ENCODE peak calls at places on chromosomes 4 and X, in six cellular contexts. S is gastrocnemius medialis; X is naive thymus-derived CD4-positive, alpha-beta T cell; V is BJ; N is fibroblast of lung; W is right atrium auricular region. U is an unnamed sample. For H3K27me3, the result is how much of the 10 kb centered on the place peaks cover.

GRCh38 chr4:46444318-46444717 is 54.4 kb upstream of the GABRA2 start:
- DNase-seq in S (no peak), X (no peak), V (no peak), N (no peak), W (no peak), U (no peak)

GRCh38 chr4:184284742-184285141 is 67.1 kb upstream of the ENPP6 start:
- DNase-seq in S (no peak), X (no peak), V (no peak), N (no peak), W (no peak), U (no peak)

GRCh38 chr4:120080533-120080932 is 13.9 kb upstream of the MAD2L1 start:
- DNase-seq in S (no peak), X (no peak), V (no peak), N (no peak), W (no peak), U (no peak)

GRCh38 chr4:152556283-152556682 is 20.4 kb upstream of the FBXW7 start:
- DNase-seq in S (no peak), X (no peak), V (no peak), N (no peak), W (no peak), U (no peak)

GRCh38 chr4:61866357-61867030 is 666.4 kb downstream of the ADGRL3 start:
- DNase-seq in S (no peak), X (no peak), V (no peak), N (no peak), W (no peak), U (no peak)

GRCh38 chr4:86706923-86707597 is 112.9 kb downstream of the PTPN13 start:
- DNase-seq in S (no peak), X (no peak), V (no peak), N (peak), W (no peak), U (no peak)

GRCh38 chr4:95107635-95108034 is 349.9 kb downstream of the BMPR1B start:
- DNase-seq in S (no peak), X (no peak), V (no peak), N (peak), W (no peak), U (no peak)

GRCh38 chrX:154718607-154719006 is 32.3 kb downstream of the GAB3 start:
- DNase-seq in S (no peak), X (no peak), V (no peak), N (no peak), W (no peak), U (no peak)

GRCh38 chrX:103063918-103064434 is at the start of gene BEX1:
- DNase-seq in S (no peak), X (no peak), V (no peak), N (peak), W (no peak), U (peak)

GRCh38 chr4:109576462-109576861 is 16.4 kb downstream of the MCUB start:
- DNase-seq in S (no peak), X (no peak), V (no peak), N (peak), W (no peak), U (no peak)

GRCh38 chr4:79078339-79078738 is 139.1 kb upstream of the PAQR3 start:
- DNase-seq in S (peak), X (no peak), V (no peak), N (no peak), W (no peak), U (no peak)

GRCh38 chrX:72021975-72022374 is 109.7 kb downstream of the RTL5 start:
- DNase-seq in S (no peak), X (no peak), V (no peak), N (no peak), W (peak), U (no peak)

GRCh38 chr4:40736910-40737309 is 12.8 kb upstream of the NSUN7 start:
- DNase-seq in S (no peak), X (no peak), V (no peak), N (peak), W (no peak), U (no peak)

GRCh38 chrX:149569770-149570169 is 17.5 kb downstream of the MAGEA9B start:
- DNase-seq in S (no peak), X (no peak), V (no peak), N (no peak), W (no peak), U (no peak)

GRCh38 chr4:80615099-80615498 is 279.6 kb downstream of the CFAP299 start:
- DNase-seq in S (no peak), X (no peak), V (no peak), N (no peak), W (no peak), U (no peak)

GRCh38 chr4:23355263-23355662 is 534.6 kb downstream of the PPARGC1A start:
- DNase-seq in S (no peak), X (no peak), V (no peak), N (no peak), W (no peak), U (no peak)

GRCh38 chr4:74433541-74434172 is 11.3 kb upstream of the AREG start:
- DNase-seq in S (no peak), X (no peak), V (no peak), N (no peak), W (no peak), U (no peak)

GRCh38 chr4:87017580-87018061 is 82.8 kb downstream of the AFF1 start:
- DNase-seq in S (peak), X (no peak), V (peak), N (peak), W (no peak), U (no peak)

GRCh38 chrX:134186362-134187121 is 50.4 kb upstream of the CCDC160 start:
- DNase-seq in S (no peak), X (peak), V (no peak), N (no peak), W (no peak), U (no peak)

GRCh38 chrX:53930513-53931380 is 113.5 kb downstream of the PHF8 start:
- DNase-seq in S (no peak), X (no peak), V (no peak), N (peak), W (no peak), U (no peak)

GRCh38 chrX:132025085-132025484 is 2.0 kb downstream of the STK26 start:
- DNase-seq in S (no peak), X (no peak), V (no peak), N (no peak), W (no peak), U (no peak)

GRCh38 chr4:161717084-161717483 is 446.7 kb downstream of the FSTL5 start:
- DNase-seq in S (no peak), X (no peak), V (no peak), N (no peak), W (no peak), U (no peak)

GRCh38 chr4:53591372-53591892 is at the start of gene LNX1:
- DNase-seq in S (no peak), X (no peak), V (no peak), N (no peak), W (no peak), U (no peak)

GRCh38 chrX:16082470-16083085 is 40.8 kb upstream of the GRPR start:
- DNase-seq in S (no peak), X (no peak), V (no peak), N (no peak), W (no peak), U (no peak)

GRCh38 chr4:143381171-143382118 is 44.8 kb downstream of the GAB1 start:
- DNase-seq in S (peak), X (no peak), V (no peak), N (peak), W (peak), U (peak)

GRCh38 chr4:22237846-22238513 is 277.9 kb downstream of the ADGRA3 start:
- DNase-seq in S (no peak), X (no peak), V (no peak), N (peak), W (no peak), U (no peak)

GRCh38 chr4:114108869-114109268 is 129.4 kb upstream of the ARSJ start:
- DNase-seq in S (no peak), X (no peak), V (no peak), N (peak), W (no peak), U (no peak)

GRCh38 chr4:41763741-41764140 is 15.2 kb upstream of the PHOX2B start:
- DNase-seq in S (no peak), X (no peak), V (no peak), N (no peak), W (no peak), U (no peak)

GRCh38 chrX:31070057-31070468 is 1.8 kb downstream of the FTHL17 start:
- DNase-seq in S (no peak), X (no peak), V (no peak), N (no peak), W (no peak), U (no peak)

GRCh38 chr4:186400676-186401075 is 134.7 kb downstream of the F11 start:
- DNase-seq in S (no peak), X (no peak), V (no peak), N (peak), W (no peak), U (no peak)

GRCh38 chr4:165360041-165360782 is 18.6 kb upstream of the CPE start:
- DNase-seq in S (no peak), X (no peak), V (no peak), N (peak), W (no peak), U (no peak)

GRCh38 chr4:99946346-99947189 is at the start of gene DNAJB14:
- DNase-seq in S (peak), X (peak), V (no peak), N (peak), W (peak), U (peak)

GRCh38 chrX:106451933-106452332 is 159.8 kb upstream of the RADX start:
- DNase-seq in S (no peak), X (no peak), V (no peak), N (no peak), W (no peak), U (no peak)
- H3K27me3 ChIP-seq in S (under half), X (under half), V (under half), N (under half), W (under half), U (under half)

GRCh38 chrX:69156638-69157037 is 8.6 kb downstream of the PJA1 start:
- DNase-seq in S (no peak), X (no peak), V (no peak), N (no peak), W (no peak), U (no peak)
- H3K27me3 ChIP-seq in S (under half), X (under half), V (under half), N (under half), W (under half), U (under half)

GRCh38 chr4:7191546-7192251 is 639 bp upstream of the SORCS2 start:
- DNase-seq in S (no peak), X (no peak), V (no peak), N (no peak), W (no peak), U (peak)
- H3K27me3 ChIP-seq in S (under half), X (under half), V (under half), N (under half), W (under half), U (under half)

DNA sequence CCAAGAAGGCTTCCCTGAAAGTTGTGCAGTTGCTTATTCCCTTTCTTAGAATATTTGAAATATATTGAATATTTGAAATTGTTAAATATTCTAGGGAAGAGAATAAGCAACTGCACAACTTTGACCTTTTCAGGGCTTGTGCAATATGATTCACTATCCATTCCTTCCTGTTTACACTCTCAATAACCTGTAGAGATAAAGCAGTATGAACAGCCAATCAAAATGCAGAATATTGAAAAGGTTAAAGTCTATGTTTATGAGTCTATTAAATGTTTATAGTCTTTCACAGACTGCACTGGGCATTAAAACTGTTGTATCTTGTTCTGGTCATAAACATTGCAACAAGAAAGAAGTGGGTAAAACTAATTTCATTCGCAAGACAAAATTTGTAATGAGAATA is 13.8 kb downstream of the POU3F4 start:
- DNase-seq in S (no peak), X (no peak), V (no peak), N (no peak), W (no peak), U (no peak)
- H3K27me3 ChIP-seq in S (under half), X (under half), V (under half), N (under half), W (under half), U (half or more)

DNA sequence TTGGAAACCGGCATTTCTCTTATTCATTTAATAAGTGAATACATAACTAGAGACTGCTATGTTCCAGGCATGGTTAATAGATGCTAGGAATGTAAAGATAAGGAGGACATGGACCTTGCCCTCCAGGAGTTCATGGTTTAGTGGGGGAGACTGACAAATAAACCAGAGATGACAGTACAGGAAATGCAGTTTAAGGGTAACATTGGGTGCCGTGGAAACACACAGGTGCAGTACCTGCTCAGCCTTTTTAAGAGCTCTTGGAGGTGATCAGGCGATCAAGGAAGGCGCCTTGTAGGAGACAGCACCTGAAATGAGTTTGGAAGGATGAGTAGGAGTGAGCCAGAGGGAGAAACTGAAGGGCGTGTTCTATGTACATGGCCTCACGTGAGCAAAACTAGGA is 145.8 kb downstream of the AASDH start:
- DNase-seq in S (no peak), X (no peak), V (no peak), N (no peak), W (no peak), U (no peak)
- H3K27me3 ChIP-seq in S (under half), X (under half), V (under half), N (under half), W (under half), U (under half)

GRCh38 chr4:150080875-150081274 is 2.6 kb downstream of the DCLK2 start:
- DNase-seq in S (no peak), X (no peak), V (no peak), N (no peak), W (no peak), U (no peak)

GRCh38 chr4:150078996-150079581 is 844 bp downstream of the DCLK2 start:
- DNase-seq in S (no peak), X (peak), V (no peak), N (peak), W (no peak), U (no peak)

GRCh38 chr4:150080335-150080734 is 2.1 kb downstream of the DCLK2 start:
- DNase-seq in S (no peak), X (no peak), V (no peak), N (peak), W (no peak), U (no peak)

GRCh38 chr4:150078041-150078995 is at the start of gene DCLK2:
- DNase-seq in S (peak), X (peak), V (peak), N (peak), W (peak), U (peak)

GRCh38 chr4:150082241-150082640 is 4.0 kb downstream of the DCLK2 start:
- DNase-seq in S (no peak), X (no peak), V (no peak), N (no peak), W (no peak), U (no peak)
- H3K27me3 ChIP-seq in S (under half), X (under half), V (under half), N (under half), W (under half), U (under half)